ENCODE peak calls at places on chromosomes 4 and X, in seven cellular contexts. One of them, this sample, is unnamed.

GRCh38 chr4:158333820-158334219 is 123.5 kb downstream of the TMEM144 start:
- DNase-seq in right cardiac atrium: no peak
- DNase-seq in activated naive CD8-positive, alpha-beta T cell treated with anti-CD3 and anti-CD28 coated beads, Interleukin-2, amount 50 U/mL, for 24 hours: no peak
- DNase-seq in SK-MEL-5: no peak
- DNase-seq in activated B cell treated with CpG ODN at 0.5 μM for 24 hours: no peak
- DNase-seq in stimulated activated CD8-positive, alpha-beta memory T cell treated with anti-CD3 and anti-CD28 coated beads, Interleukin-15, amount 100 ng/mL, for 48 hours: no peak
- DNase-seq in nucleus accumbens: no peak
- DNase-seq in this sample: no peak

GRCh38 chrX:124242160-124242559 is 90.3 kb upstream of the TEX13D start:
- DNase-seq in right cardiac atrium: no peak
- DNase-seq in activated naive CD8-positive, alpha-beta T cell treated with anti-CD3 and anti-CD28 coated beads, Interleukin-2, amount 50 U/mL, for 24 hours: no peak
- DNase-seq in SK-MEL-5: no peak
- DNase-seq in activated B cell treated with CpG ODN at 0.5 μM for 24 hours: no peak
- DNase-seq in stimulated activated CD8-positive, alpha-beta memory T cell treated with anti-CD3 and anti-CD28 coated beads, Interleukin-15, amount 100 ng/mL, for 48 hours: no peak
- DNase-seq in nucleus accumbens: no peak
- DNase-seq in this sample: no peak

GRCh38 chr4:91283726-91284125 is 1020.0 kb upstream of the GRID2 start:
- DNase-seq in right cardiac atrium: no peak
- DNase-seq in activated naive CD8-positive, alpha-beta T cell treated with anti-CD3 and anti-CD28 coated beads, Interleukin-2, amount 50 U/mL, for 24 hours: no peak
- DNase-seq in SK-MEL-5: no peak
- DNase-seq in activated B cell treated with CpG ODN at 0.5 μM for 24 hours: no peak
- DNase-seq in stimulated activated CD8-positive, alpha-beta memory T cell treated with anti-CD3 and anti-CD28 coated beads, Interleukin-15, amount 100 ng/mL, for 48 hours: no peak
- DNase-seq in nucleus accumbens: no peak
- DNase-seq in this sample: no peak

GRCh38 chr4:24794916-24795665 is at the start of gene SOD3:
- DNase-seq in right cardiac atrium: peak
- DNase-seq in activated naive CD8-positive, alpha-beta T cell treated with anti-CD3 and anti-CD28 coated beads, Interleukin-2, amount 50 U/mL, for 24 hours: no peak
- DNase-seq in SK-MEL-5: no peak
- DNase-seq in activated B cell treated with CpG ODN at 0.5 μM for 24 hours: no peak
- DNase-seq in stimulated activated CD8-positive, alpha-beta memory T cell treated with anti-CD3 and anti-CD28 coated beads, Interleukin-15, amount 100 ng/mL, for 48 hours: no peak
- DNase-seq in nucleus accumbens: peak
- DNase-seq in this sample: no peak

GRCh38 chr4:104967034-104967401 is 179.7 kb upstream of the TET2 start:
- DNase-seq in right cardiac atrium: no peak
- DNase-seq in activated naive CD8-positive, alpha-beta T cell treated with anti-CD3 and anti-CD28 coated beads, Interleukin-2, amount 50 U/mL, for 24 hours: no peak
- DNase-seq in SK-MEL-5: peak
- DNase-seq in activated B cell treated with CpG ODN at 0.5 μM for 24 hours: no peak
- DNase-seq in stimulated activated CD8-positive, alpha-beta memory T cell treated with anti-CD3 and anti-CD28 coated beads, Interleukin-15, amount 100 ng/mL, for 48 hours: no peak
- DNase-seq in nucleus accumbens: no peak
- DNase-seq in this sample: no peak

GRCh38 chr4:185734214-185734613 is 77.8 kb downstream of the SORBS2 start:
- DNase-seq in right cardiac atrium: no peak
- DNase-seq in activated naive CD8-positive, alpha-beta T cell treated with anti-CD3 and anti-CD28 coated beads, Interleukin-2, amount 50 U/mL, for 24 hours: no peak
- DNase-seq in SK-MEL-5: no peak
- DNase-seq in activated B cell treated with CpG ODN at 0.5 μM for 24 hours: no peak
- DNase-seq in stimulated activated CD8-positive, alpha-beta memory T cell treated with anti-CD3 and anti-CD28 coated beads, Interleukin-15, amount 100 ng/mL, for 48 hours: no peak
- DNase-seq in nucleus accumbens: no peak
- DNase-seq in this sample: no peak

GRCh38 chr4:120293341-120293740 is 226.7 kb upstream of the MAD2L1 start:
- DNase-seq in right cardiac atrium: no peak
- DNase-seq in activated naive CD8-positive, alpha-beta T cell treated with anti-CD3 and anti-CD28 coated beads, Interleukin-2, amount 50 U/mL, for 24 hours: no peak
- DNase-seq in SK-MEL-5: no peak
- DNase-seq in activated B cell treated with CpG ODN at 0.5 μM for 24 hours: no peak
- DNase-seq in stimulated activated CD8-positive, alpha-beta memory T cell treated with anti-CD3 and anti-CD28 coated beads, Interleukin-15, amount 100 ng/mL, for 48 hours: no peak
- DNase-seq in nucleus accumbens: no peak
- DNase-seq in this sample: no peak

GRCh38 chr4:1246111-1246881 is 2.6 kb downstream of the CTBP1 start:
- DNase-seq in right cardiac atrium: no peak
- DNase-seq in activated naive CD8-positive, alpha-beta T cell treated with anti-CD3 and anti-CD28 coated beads, Interleukin-2, amount 50 U/mL, for 24 hours: peak
- DNase-seq in SK-MEL-5: no peak
- DNase-seq in activated B cell treated with CpG ODN at 0.5 μM for 24 hours: peak
- DNase-seq in stimulated activated CD8-positive, alpha-beta memory T cell treated with anti-CD3 and anti-CD28 coated beads, Interleukin-15, amount 100 ng/mL, for 48 hours: no peak
- DNase-seq in nucleus accumbens: no peak
- DNase-seq in this sample: no peak

GRCh38 chr4:1462768-1463075 is 56.5 kb upstream of the NKX1-1 start:
- DNase-seq in right cardiac atrium: no peak
- DNase-seq in activated naive CD8-positive, alpha-beta T cell treated with anti-CD3 and anti-CD28 coated beads, Interleukin-2, amount 50 U/mL, for 24 hours: no peak
- DNase-seq in SK-MEL-5: no peak
- DNase-seq in activated B cell treated with CpG ODN at 0.5 μM for 24 hours: no peak
- DNase-seq in stimulated activated CD8-positive, alpha-beta memory T cell treated with anti-CD3 and anti-CD28 coated beads, Interleukin-15, amount 100 ng/mL, for 48 hours: no peak
- DNase-seq in nucleus accumbens: no peak
- DNase-seq in this sample: peak

GRCh38 chrX:117996918-117997480 is 119.6 kb downstream of the KLHL13 start:
- DNase-seq in right cardiac atrium: no peak
- DNase-seq in activated naive CD8-positive, alpha-beta T cell treated with anti-CD3 and anti-CD28 coated beads, Interleukin-2, amount 50 U/mL, for 24 hours: no peak
- DNase-seq in SK-MEL-5: peak
- DNase-seq in activated B cell treated with CpG ODN at 0.5 μM for 24 hours: no peak
- DNase-seq in stimulated activated CD8-positive, alpha-beta memory T cell treated with anti-CD3 and anti-CD28 coated beads, Interleukin-15, amount 100 ng/mL, for 48 hours: no peak
- DNase-seq in nucleus accumbens: no peak
- DNase-seq in this sample: no peak

GRCh38 chr4:56466910-56467283 is 520 bp upstream of the SRP72 start:
- DNase-seq in right cardiac atrium: no peak
- DNase-seq in activated naive CD8-positive, alpha-beta T cell treated with anti-CD3 and anti-CD28 coated beads, Interleukin-2, amount 50 U/mL, for 24 hours: no peak
- DNase-seq in SK-MEL-5: no peak
- DNase-seq in activated B cell treated with CpG ODN at 0.5 μM for 24 hours: no peak
- DNase-seq in stimulated activated CD8-positive, alpha-beta memory T cell treated with anti-CD3 and anti-CD28 coated beads, Interleukin-15, amount 100 ng/mL, for 48 hours: no peak
- DNase-seq in nucleus accumbens: no peak
- DNase-seq in this sample: no peak

GRCh38 chrX:101491943-101492342 is 6.7 kb downstream of the ARMCX4 start:
- DNase-seq in right cardiac atrium: no peak
- DNase-seq in activated naive CD8-positive, alpha-beta T cell treated with anti-CD3 and anti-CD28 coated beads, Interleukin-2, amount 50 U/mL, for 24 hours: no peak
- DNase-seq in SK-MEL-5: no peak
- DNase-seq in activated B cell treated with CpG ODN at 0.5 μM for 24 hours: no peak
- DNase-seq in stimulated activated CD8-positive, alpha-beta memory T cell treated with anti-CD3 and anti-CD28 coated beads, Interleukin-15, amount 100 ng/mL, for 48 hours: no peak
- DNase-seq in nucleus accumbens: no peak
- DNase-seq in this sample: no peak

GRCh38 chr4:188714907-188715306 is 575.7 kb downstream of the TRIML1 start:
- DNase-seq in right cardiac atrium: no peak
- DNase-seq in activated naive CD8-positive, alpha-beta T cell treated with anti-CD3 and anti-CD28 coated beads, Interleukin-2, amount 50 U/mL, for 24 hours: no peak
- DNase-seq in SK-MEL-5: no peak
- DNase-seq in activated B cell treated with CpG ODN at 0.5 μM for 24 hours: no peak
- DNase-seq in stimulated activated CD8-positive, alpha-beta memory T cell treated with anti-CD3 and anti-CD28 coated beads, Interleukin-15, amount 100 ng/mL, for 48 hours: no peak
- DNase-seq in nucleus accumbens: no peak
- DNase-seq in this sample: no peak

GRCh38 chr4:79823148-79823763 is 249.8 kb downstream of the ANTXR2 start:
- DNase-seq in right cardiac atrium: no peak
- DNase-seq in activated naive CD8-positive, alpha-beta T cell treated with anti-CD3 and anti-CD28 coated beads, Interleukin-2, amount 50 U/mL, for 24 hours: no peak
- DNase-seq in SK-MEL-5: no peak
- DNase-seq in activated B cell treated with CpG ODN at 0.5 μM for 24 hours: no peak
- DNase-seq in stimulated activated CD8-positive, alpha-beta memory T cell treated with anti-CD3 and anti-CD28 coated beads, Interleukin-15, amount 100 ng/mL, for 48 hours: no peak
- DNase-seq in nucleus accumbens: no peak
- DNase-seq in this sample: no peak

GRCh38 chrX:46634577-46634976 is 61.0 kb downstream of the CHST7 start:
- DNase-seq in right cardiac atrium: no peak
- DNase-seq in activated naive CD8-positive, alpha-beta T cell treated with anti-CD3 and anti-CD28 coated beads, Interleukin-2, amount 50 U/mL, for 24 hours: no peak
- DNase-seq in SK-MEL-5: no peak
- DNase-seq in activated B cell treated with CpG ODN at 0.5 μM for 24 hours: no peak
- DNase-seq in stimulated activated CD8-positive, alpha-beta memory T cell treated with anti-CD3 and anti-CD28 coated beads, Interleukin-15, amount 100 ng/mL, for 48 hours: no peak
- DNase-seq in nucleus accumbens: no peak
- DNase-seq in this sample: no peak

GRCh38 chr4:148515248-148515647 is 73.0 kb upstream of the NR3C2 start:
- DNase-seq in right cardiac atrium: no peak
- DNase-seq in activated naive CD8-positive, alpha-beta T cell treated with anti-CD3 and anti-CD28 coated beads, Interleukin-2, amount 50 U/mL, for 24 hours: no peak
- DNase-seq in SK-MEL-5: no peak
- DNase-seq in activated B cell treated with CpG ODN at 0.5 μM for 24 hours: no peak
- DNase-seq in stimulated activated CD8-positive, alpha-beta memory T cell treated with anti-CD3 and anti-CD28 coated beads, Interleukin-15, amount 100 ng/mL, for 48 hours: no peak
- DNase-seq in nucleus accumbens: no peak
- DNase-seq in this sample: no peak

GRCh38 chr4:174284181-174284886 is 623 bp downstream of the CEP44 start:
- DNase-seq in right cardiac atrium: no peak
- DNase-seq in activated naive CD8-positive, alpha-beta T cell treated with anti-CD3 and anti-CD28 coated beads, Interleukin-2, amount 50 U/mL, for 24 hours: peak
- DNase-seq in SK-MEL-5: peak
- DNase-seq in activated B cell treated with CpG ODN at 0.5 μM for 24 hours: no peak
- DNase-seq in stimulated activated CD8-positive, alpha-beta memory T cell treated with anti-CD3 and anti-CD28 coated beads, Interleukin-15, amount 100 ng/mL, for 48 hours: no peak
- DNase-seq in nucleus accumbens: no peak
- DNase-seq in this sample: no peak

GRCh38 chr4:152696764-152697250 is 17.0 kb upstream of the TMEM154 start:
- DNase-seq in right cardiac atrium: no peak
- DNase-seq in activated naive CD8-positive, alpha-beta T cell treated with anti-CD3 and anti-CD28 coated beads, Interleukin-2, amount 50 U/mL, for 24 hours: no peak
- DNase-seq in SK-MEL-5: peak
- DNase-seq in activated B cell treated with CpG ODN at 0.5 μM for 24 hours: no peak
- DNase-seq in stimulated activated CD8-positive, alpha-beta memory T cell treated with anti-CD3 and anti-CD28 coated beads, Interleukin-15, amount 100 ng/mL, for 48 hours: no peak
- DNase-seq in nucleus accumbens: no peak
- DNase-seq in this sample: no peak

GRCh38 chr4:16125571-16126445 is 42.0 kb upstream of the PROM1 start:
- DNase-seq in right cardiac atrium: no peak
- DNase-seq in activated naive CD8-positive, alpha-beta T cell treated with anti-CD3 and anti-CD28 coated beads, Interleukin-2, amount 50 U/mL, for 24 hours: peak
- DNase-seq in SK-MEL-5: peak
- DNase-seq in activated B cell treated with CpG ODN at 0.5 μM for 24 hours: no peak
- DNase-seq in stimulated activated CD8-positive, alpha-beta memory T cell treated with anti-CD3 and anti-CD28 coated beads, Interleukin-15, amount 100 ng/mL, for 48 hours: no peak
- DNase-seq in nucleus accumbens: no peak
- DNase-seq in this sample: no peak

GRCh38 chr4:67333663-67334062 is 211.6 kb downstream of the CENPC start:
- DNase-seq in right cardiac atrium: no peak
- DNase-seq in activated naive CD8-positive, alpha-beta T cell treated with anti-CD3 and anti-CD28 coated beads, Interleukin-2, amount 50 U/mL, for 24 hours: no peak
- DNase-seq in SK-MEL-5: no peak
- DNase-seq in activated B cell treated with CpG ODN at 0.5 μM for 24 hours: no peak
- DNase-seq in stimulated activated CD8-positive, alpha-beta memory T cell treated with anti-CD3 and anti-CD28 coated beads, Interleukin-15, amount 100 ng/mL, for 48 hours: no peak
- DNase-seq in nucleus accumbens: no peak
- DNase-seq in this sample: no peak

GRCh38 chr4:8534129-8534528 is 46.1 kb upstream of the GPR78 start:
- DNase-seq in right cardiac atrium: no peak
- DNase-seq in activated naive CD8-positive, alpha-beta T cell treated with anti-CD3 and anti-CD28 coated beads, Interleukin-2, amount 50 U/mL, for 24 hours: no peak
- DNase-seq in SK-MEL-5: no peak
- DNase-seq in activated B cell treated with CpG ODN at 0.5 μM for 24 hours: no peak
- DNase-seq in stimulated activated CD8-positive, alpha-beta memory T cell treated with anti-CD3 and anti-CD28 coated beads, Interleukin-15, amount 100 ng/mL, for 48 hours: no peak
- DNase-seq in nucleus accumbens: no peak
- DNase-seq in this sample: no peak

GRCh38 chr4:118927976-118928375 is 39.3 kb downstream of the SYNPO2 start:
- DNase-seq in right cardiac atrium: peak
- DNase-seq in activated naive CD8-positive, alpha-beta T cell treated with anti-CD3 and anti-CD28 coated beads, Interleukin-2, amount 50 U/mL, for 24 hours: no peak
- DNase-seq in SK-MEL-5: no peak
- DNase-seq in activated B cell treated with CpG ODN at 0.5 μM for 24 hours: no peak
- DNase-seq in stimulated activated CD8-positive, alpha-beta memory T cell treated with anti-CD3 and anti-CD28 coated beads, Interleukin-15, amount 100 ng/mL, for 48 hours: no peak
- DNase-seq in nucleus accumbens: peak
- DNase-seq in this sample: no peak

GRCh38 chrX:113075521-113075920 is 234.9 kb upstream of the AMOT start:
- DNase-seq in right cardiac atrium: no peak
- DNase-seq in activated naive CD8-positive, alpha-beta T cell treated with anti-CD3 and anti-CD28 coated beads, Interleukin-2, amount 50 U/mL, for 24 hours: no peak
- DNase-seq in SK-MEL-5: no peak
- DNase-seq in activated B cell treated with CpG ODN at 0.5 μM for 24 hours: no peak
- DNase-seq in stimulated activated CD8-positive, alpha-beta memory T cell treated with anti-CD3 and anti-CD28 coated beads, Interleukin-15, amount 100 ng/mL, for 48 hours: no peak
- DNase-seq in nucleus accumbens: no peak
- DNase-seq in this sample: no peak

GRCh38 chrX:9677098-9677739 is 88.4 kb downstream of the GPR143 start:
- DNase-seq in right cardiac atrium: no peak
- DNase-seq in activated naive CD8-positive, alpha-beta T cell treated with anti-CD3 and anti-CD28 coated beads, Interleukin-2, amount 50 U/mL, for 24 hours: peak
- DNase-seq in SK-MEL-5: no peak
- DNase-seq in activated B cell treated with CpG ODN at 0.5 μM for 24 hours: no peak
- DNase-seq in stimulated activated CD8-positive, alpha-beta memory T cell treated with anti-CD3 and anti-CD28 coated beads, Interleukin-15, amount 100 ng/mL, for 48 hours: peak
- DNase-seq in nucleus accumbens: no peak
- DNase-seq in this sample: no peak

GRCh38 chr4:153620352-153620751 is 63.7 kb upstream of the TLR2 start:
- DNase-seq in right cardiac atrium: no peak
- DNase-seq in activated naive CD8-positive, alpha-beta T cell treated with anti-CD3 and anti-CD28 coated beads, Interleukin-2, amount 50 U/mL, for 24 hours: no peak
- DNase-seq in SK-MEL-5: no peak
- DNase-seq in activated B cell treated with CpG ODN at 0.5 μM for 24 hours: no peak
- DNase-seq in stimulated activated CD8-positive, alpha-beta memory T cell treated with anti-CD3 and anti-CD28 coated beads, Interleukin-15, amount 100 ng/mL, for 48 hours: no peak
- DNase-seq in nucleus accumbens: no peak
- DNase-seq in this sample: no peak

GRCh38 chr4:48970471-48970921 is 15.6 kb upstream of the CWH43 start:
- DNase-seq in right cardiac atrium: no peak
- DNase-seq in activated naive CD8-positive, alpha-beta T cell treated with anti-CD3 and anti-CD28 coated beads, Interleukin-2, amount 50 U/mL, for 24 hours: no peak
- DNase-seq in SK-MEL-5: peak
- DNase-seq in activated B cell treated with CpG ODN at 0.5 μM for 24 hours: no peak
- DNase-seq in stimulated activated CD8-positive, alpha-beta memory T cell treated with anti-CD3 and anti-CD28 coated beads, Interleukin-15, amount 100 ng/mL, for 48 hours: no peak
- DNase-seq in nucleus accumbens: no peak
- DNase-seq in this sample: no peak

GRCh38 chrX:67648361-67648760 is 104.5 kb downstream of the AR start:
- DNase-seq in right cardiac atrium: no peak
- DNase-seq in activated naive CD8-positive, alpha-beta T cell treated with anti-CD3 and anti-CD28 coated beads, Interleukin-2, amount 50 U/mL, for 24 hours: no peak
- DNase-seq in SK-MEL-5: no peak
- DNase-seq in activated B cell treated with CpG ODN at 0.5 μM for 24 hours: no peak
- DNase-seq in stimulated activated CD8-positive, alpha-beta memory T cell treated with anti-CD3 and anti-CD28 coated beads, Interleukin-15, amount 100 ng/mL, for 48 hours: no peak
- DNase-seq in nucleus accumbens: no peak
- DNase-seq in this sample: no peak

GRCh38 chrX:13494562-13494961 is 74.8 kb upstream of the EGFL6 start:
- DNase-seq in right cardiac atrium: no peak
- DNase-seq in activated naive CD8-positive, alpha-beta T cell treated with anti-CD3 and anti-CD28 coated beads, Interleukin-2, amount 50 U/mL, for 24 hours: no peak
- DNase-seq in SK-MEL-5: no peak
- DNase-seq in activated B cell treated with CpG ODN at 0.5 μM for 24 hours: no peak
- DNase-seq in stimulated activated CD8-positive, alpha-beta memory T cell treated with anti-CD3 and anti-CD28 coated beads, Interleukin-15, amount 100 ng/mL, for 48 hours: no peak
- DNase-seq in nucleus accumbens: no peak
- DNase-seq in this sample: no peak

GRCh38 chr4:87270144-87270543 is 49.7 kb upstream of the KLHL8 start:
- DNase-seq in right cardiac atrium: no peak
- DNase-seq in activated naive CD8-positive, alpha-beta T cell treated with anti-CD3 and anti-CD28 coated beads, Interleukin-2, amount 50 U/mL, for 24 hours: no peak
- DNase-seq in SK-MEL-5: peak
- DNase-seq in activated B cell treated with CpG ODN at 0.5 μM for 24 hours: no peak
- DNase-seq in stimulated activated CD8-positive, alpha-beta memory T cell treated with anti-CD3 and anti-CD28 coated beads, Interleukin-15, amount 100 ng/mL, for 48 hours: no peak
- DNase-seq in nucleus accumbens: no peak
- DNase-seq in this sample: no peak

GRCh38 chr4:108590776-108591175 is 29.6 kb upstream of the RPL34 start:
- DNase-seq in right cardiac atrium: no peak
- DNase-seq in activated naive CD8-positive, alpha-beta T cell treated with anti-CD3 and anti-CD28 coated beads, Interleukin-2, amount 50 U/mL, for 24 hours: no peak
- DNase-seq in SK-MEL-5: no peak
- DNase-seq in activated B cell treated with CpG ODN at 0.5 μM for 24 hours: no peak
- DNase-seq in stimulated activated CD8-positive, alpha-beta memory T cell treated with anti-CD3 and anti-CD28 coated beads, Interleukin-15, amount 100 ng/mL, for 48 hours: no peak
- DNase-seq in nucleus accumbens: no peak
- DNase-seq in this sample: no peak

GRCh38 chr4:156169011-156169410 is 215.3 kb upstream of the CTSO start:
- DNase-seq in right cardiac atrium: peak
- DNase-seq in activated naive CD8-positive, alpha-beta T cell treated with anti-CD3 and anti-CD28 coated beads, Interleukin-2, amount 50 U/mL, for 24 hours: no peak
- DNase-seq in SK-MEL-5: peak
- DNase-seq in activated B cell treated with CpG ODN at 0.5 μM for 24 hours: no peak
- DNase-seq in stimulated activated CD8-positive, alpha-beta memory T cell treated with anti-CD3 and anti-CD28 coated beads, Interleukin-15, amount 100 ng/mL, for 48 hours: no peak
- DNase-seq in nucleus accumbens: no peak
- DNase-seq in this sample: no peak

GRCh38 chr4:48243429-48243828 is 26.2 kb downstream of the TEC start:
- DNase-seq in right cardiac atrium: no peak
- DNase-seq in activated naive CD8-positive, alpha-beta T cell treated with anti-CD3 and anti-CD28 coated beads, Interleukin-2, amount 50 U/mL, for 24 hours: no peak
- DNase-seq in SK-MEL-5: no peak
- DNase-seq in activated B cell treated with CpG ODN at 0.5 μM for 24 hours: no peak
- DNase-seq in stimulated activated CD8-positive, alpha-beta memory T cell treated with anti-CD3 and anti-CD28 coated beads, Interleukin-15, amount 100 ng/mL, for 48 hours: no peak
- DNase-seq in nucleus accumbens: no peak
- DNase-seq in this sample: no peak

GRCh38 chr4:123701046-123701445 is 304.5 kb downstream of the SPRY1 start:
- DNase-seq in right cardiac atrium: no peak
- DNase-seq in activated naive CD8-positive, alpha-beta T cell treated with anti-CD3 and anti-CD28 coated beads, Interleukin-2, amount 50 U/mL, for 24 hours: no peak
- DNase-seq in SK-MEL-5: no peak
- DNase-seq in activated B cell treated with CpG ODN at 0.5 μM for 24 hours: no peak
- DNase-seq in stimulated activated CD8-positive, alpha-beta memory T cell treated with anti-CD3 and anti-CD28 coated beads, Interleukin-15, amount 100 ng/mL, for 48 hours: no peak
- DNase-seq in nucleus accumbens: no peak
- DNase-seq in this sample: no peak

GRCh38 chr4:115187136-115187535 is 73.7 kb upstream of the NDST4 start:
- DNase-seq in right cardiac atrium: no peak
- DNase-seq in activated naive CD8-positive, alpha-beta T cell treated with anti-CD3 and anti-CD28 coated beads, Interleukin-2, amount 50 U/mL, for 24 hours: no peak
- DNase-seq in SK-MEL-5: no peak
- DNase-seq in activated B cell treated with CpG ODN at 0.5 μM for 24 hours: no peak
- DNase-seq in stimulated activated CD8-positive, alpha-beta memory T cell treated with anti-CD3 and anti-CD28 coated beads, Interleukin-15, amount 100 ng/mL, for 48 hours: no peak
- DNase-seq in nucleus accumbens: no peak
- DNase-seq in this sample: no peak

GRCh38 chr4:19380600-19380999 is 871.1 kb upstream of the SLIT2 start:
- DNase-seq in right cardiac atrium: no peak
- DNase-seq in activated naive CD8-positive, alpha-beta T cell treated with anti-CD3 and anti-CD28 coated beads, Interleukin-2, amount 50 U/mL, for 24 hours: no peak
- DNase-seq in SK-MEL-5: no peak
- DNase-seq in activated B cell treated with CpG ODN at 0.5 μM for 24 hours: no peak
- DNase-seq in stimulated activated CD8-positive, alpha-beta memory T cell treated with anti-CD3 and anti-CD28 coated beads, Interleukin-15, amount 100 ng/mL, for 48 hours: no peak
- DNase-seq in nucleus accumbens: no peak
- DNase-seq in this sample: no peak